ENCODE peak calls at places on chromosomes 7 and 10, in four cellular contexts. One of them, this sample, is unnamed.

GRCh38 chr10:51230828-51231227 is 156.5 kb downstream of the PRKG1 start:
- DNase-seq in activated naive CD4-positive, alpha-beta T cell treated with anti-CD3 and anti-CD28 coated beads, Interleukin-2, amount 10 ng/mL, durations not matched to agents 7 days and 5 days: no peak
- DNase-seq in CD8-positive, alpha-beta memory T cell: no peak
- DNase-seq in activated effector memory CD4-positive, alpha-beta T cell treated with Interleukin-2 at 50 U/mL for 16 hours: no peak
- DNase-seq in this sample: no peak

GRCh38 chr10:2921956-2922680 is 145.2 kb upstream of the PFKP start:
- DNase-seq in activated effector memory CD4-positive, alpha-beta T cell treated with Interleukin-2 at 50 U/mL for 16 hours: no peak
- DNase-seq in CD8-positive, alpha-beta memory T cell: no peak
- DNase-seq in activated naive CD4-positive, alpha-beta T cell treated with anti-CD3 and anti-CD28 coated beads, Interleukin-2, amount 10 ng/mL, durations not matched to agents 7 days and 5 days: no peak
- DNase-seq in this sample: no peak

GRCh38 chr10:129332476-129332875 is 134.6 kb upstream of the MGMT start:
- DNase-seq in activated naive CD4-positive, alpha-beta T cell treated with anti-CD3 and anti-CD28 coated beads, Interleukin-2, amount 10 ng/mL, durations not matched to agents 7 days and 5 days: peak; percentile 59
- DNase-seq in activated effector memory CD4-positive, alpha-beta T cell treated with Interleukin-2 at 50 U/mL for 16 hours: no peak
- DNase-seq in CD8-positive, alpha-beta memory T cell: peak; percentile 32
- DNase-seq in this sample: no peak

GRCh38 chr10:123967626-123968243 is 76.1 kb upstream of the CPXM2 start:
- DNase-seq in CD8-positive, alpha-beta memory T cell: no peak
- DNase-seq in activated effector memory CD4-positive, alpha-beta T cell treated with Interleukin-2 at 50 U/mL for 16 hours: no peak
- DNase-seq in activated naive CD4-positive, alpha-beta T cell treated with anti-CD3 and anti-CD28 coated beads, Interleukin-2, amount 10 ng/mL, durations not matched to agents 7 days and 5 days: peak; percentile 68
- DNase-seq in this sample: peak; percentile 53

GRCh38 chr7:47267346-47267745 is 314.6 kb downstream of the TNS3 start:
- DNase-seq in activated effector memory CD4-positive, alpha-beta T cell treated with Interleukin-2 at 50 U/mL for 16 hours: no peak
- DNase-seq in CD8-positive, alpha-beta memory T cell: no peak
- DNase-seq in activated naive CD4-positive, alpha-beta T cell treated with anti-CD3 and anti-CD28 coated beads, Interleukin-2, amount 10 ng/mL, durations not matched to agents 7 days and 5 days: no peak
- DNase-seq in this sample: no peak

GRCh38 chr10:5573968-5574641 is 49.3 kb downstream of the CALML3 start:
- DNase-seq in CD8-positive, alpha-beta memory T cell: no peak
- DNase-seq in activated naive CD4-positive, alpha-beta T cell treated with anti-CD3 and anti-CD28 coated beads, Interleukin-2, amount 10 ng/mL, durations not matched to agents 7 days and 5 days: no peak
- DNase-seq in activated effector memory CD4-positive, alpha-beta T cell treated with Interleukin-2 at 50 U/mL for 16 hours: no peak
- DNase-seq in this sample: no peak

GRCh38 chr7:156616269-156617202 is 24.0 kb upstream of the RNF32 start:
- DNase-seq in activated naive CD4-positive, alpha-beta T cell treated with anti-CD3 and anti-CD28 coated beads, Interleukin-2, amount 10 ng/mL, durations not matched to agents 7 days and 5 days: no peak
- DNase-seq in activated effector memory CD4-positive, alpha-beta T cell treated with Interleukin-2 at 50 U/mL for 16 hours: no peak
- DNase-seq in CD8-positive, alpha-beta memory T cell: peak; percentile 14
- DNase-seq in this sample: no peak

GRCh38 chr10:126892150-126892872 is 12.9 kb upstream of the DOCK1 start:
- DNase-seq in activated effector memory CD4-positive, alpha-beta T cell treated with Interleukin-2 at 50 U/mL for 16 hours: no peak
- DNase-seq in activated naive CD4-positive, alpha-beta T cell treated with anti-CD3 and anti-CD28 coated beads, Interleukin-2, amount 10 ng/mL, durations not matched to agents 7 days and 5 days: no peak
- DNase-seq in CD8-positive, alpha-beta memory T cell: no peak
- DNase-seq in this sample: no peak

GRCh38 chr7:114944742-114945625 is 23.1 kb downstream of the MDFIC start:
- DNase-seq in CD8-positive, alpha-beta memory T cell: no peak
- DNase-seq in activated effector memory CD4-positive, alpha-beta T cell treated with Interleukin-2 at 50 U/mL for 16 hours: no peak
- DNase-seq in activated naive CD4-positive, alpha-beta T cell treated with anti-CD3 and anti-CD28 coated beads, Interleukin-2, amount 10 ng/mL, durations not matched to agents 7 days and 5 days: no peak
- DNase-seq in this sample: no peak

GRCh38 chr7:55540226-55540858 is 32.0 kb downstream of the VOPP1 start:
- DNase-seq in activated effector memory CD4-positive, alpha-beta T cell treated with Interleukin-2 at 50 U/mL for 16 hours: no peak
- DNase-seq in activated naive CD4-positive, alpha-beta T cell treated with anti-CD3 and anti-CD28 coated beads, Interleukin-2, amount 10 ng/mL, durations not matched to agents 7 days and 5 days: no peak
- DNase-seq in CD8-positive, alpha-beta memory T cell: no peak
- DNase-seq in this sample: no peak

GRCh38 chr7:15836041-15836440 is 149.6 kb upstream of the MEOX2 start:
- DNase-seq in CD8-positive, alpha-beta memory T cell: no peak
- DNase-seq in activated naive CD4-positive, alpha-beta T cell treated with anti-CD3 and anti-CD28 coated beads, Interleukin-2, amount 10 ng/mL, durations not matched to agents 7 days and 5 days: no peak
- DNase-seq in activated effector memory CD4-positive, alpha-beta T cell treated with Interleukin-2 at 50 U/mL for 16 hours: no peak
- DNase-seq in this sample: no peak

GRCh38 chr10:130371156-130371555 is 235.0 kb downstream of the GLRX3 start:
- DNase-seq in CD8-positive, alpha-beta memory T cell: no peak
- DNase-seq in activated effector memory CD4-positive, alpha-beta T cell treated with Interleukin-2 at 50 U/mL for 16 hours: no peak
- DNase-seq in activated naive CD4-positive, alpha-beta T cell treated with anti-CD3 and anti-CD28 coated beads, Interleukin-2, amount 10 ng/mL, durations not matched to agents 7 days and 5 days: no peak
- DNase-seq in this sample: no peak

GRCh38 chr7:108452707-108453106 is 3.5 kb downstream of the NRCAM start:
- DNase-seq in activated effector memory CD4-positive, alpha-beta T cell treated with Interleukin-2 at 50 U/mL for 16 hours: no peak
- DNase-seq in CD8-positive, alpha-beta memory T cell: peak; percentile 54
- DNase-seq in activated naive CD4-positive, alpha-beta T cell treated with anti-CD3 and anti-CD28 coated beads, Interleukin-2, amount 10 ng/mL, durations not matched to agents 7 days and 5 days: no peak
- DNase-seq in this sample: no peak

GRCh38 chr10:2214035-2214434 is 476.7 kb upstream of the ADARB2 start:
- DNase-seq in activated naive CD4-positive, alpha-beta T cell treated with anti-CD3 and anti-CD28 coated beads, Interleukin-2, amount 10 ng/mL, durations not matched to agents 7 days and 5 days: no peak
- DNase-seq in activated effector memory CD4-positive, alpha-beta T cell treated with Interleukin-2 at 50 U/mL for 16 hours: no peak
- DNase-seq in CD8-positive, alpha-beta memory T cell: no peak
- DNase-seq in this sample: no peak

GRCh38 chr10:25175527-25176420 is 973 bp downstream of the GPR158 start:
- DNase-seq in activated effector memory CD4-positive, alpha-beta T cell treated with Interleukin-2 at 50 U/mL for 16 hours: no peak
- DNase-seq in CD8-positive, alpha-beta memory T cell: no peak
- DNase-seq in activated naive CD4-positive, alpha-beta T cell treated with anti-CD3 and anti-CD28 coated beads, Interleukin-2, amount 10 ng/mL, durations not matched to agents 7 days and 5 days: no peak
- DNase-seq in this sample: no peak

GRCh38 chr10:93383562-93383981 is 98.6 kb downstream of the MYOF start:
- DNase-seq in activated naive CD4-positive, alpha-beta T cell treated with anti-CD3 and anti-CD28 coated beads, Interleukin-2, amount 10 ng/mL, durations not matched to agents 7 days and 5 days: no peak
- DNase-seq in CD8-positive, alpha-beta memory T cell: no peak
- DNase-seq in activated effector memory CD4-positive, alpha-beta T cell treated with Interleukin-2 at 50 U/mL for 16 hours: no peak
- DNase-seq in this sample: no peak

GRCh38 chr10:25176421-25176968 is 1.7 kb downstream of the GPR158 start:
- DNase-seq in activated effector memory CD4-positive, alpha-beta T cell treated with Interleukin-2 at 50 U/mL for 16 hours: no peak
- DNase-seq in CD8-positive, alpha-beta memory T cell: no peak
- DNase-seq in activated naive CD4-positive, alpha-beta T cell treated with anti-CD3 and anti-CD28 coated beads, Interleukin-2, amount 10 ng/mL, durations not matched to agents 7 days and 5 days: no peak
- DNase-seq in this sample: no peak

GRCh38 chr7:142603870-142604448 is 145.3 kb upstream of the PRSS1 start:
- DNase-seq in CD8-positive, alpha-beta memory T cell: peak; percentile 48
- DNase-seq in activated naive CD4-positive, alpha-beta T cell treated with anti-CD3 and anti-CD28 coated beads, Interleukin-2, amount 10 ng/mL, durations not matched to agents 7 days and 5 days: peak; percentile 68
- DNase-seq in activated effector memory CD4-positive, alpha-beta T cell treated with Interleukin-2 at 50 U/mL for 16 hours: no peak
- DNase-seq in this sample: peak; percentile 51

GRCh38 chr7:155412416-155413253 is 45.3 kb upstream of the EN2 start:
- DNase-seq in CD8-positive, alpha-beta memory T cell: peak; percentile 24
- DNase-seq in activated effector memory CD4-positive, alpha-beta T cell treated with Interleukin-2 at 50 U/mL for 16 hours: no peak
- DNase-seq in activated naive CD4-positive, alpha-beta T cell treated with anti-CD3 and anti-CD28 coated beads, Interleukin-2, amount 10 ng/mL, durations not matched to agents 7 days and 5 days: peak; percentile 66
- DNase-seq in this sample: peak; percentile 50

GRCh38 chr7:55546826-55547225 is 25.5 kb downstream of the VOPP1 start:
- DNase-seq in CD8-positive, alpha-beta memory T cell: no peak
- DNase-seq in activated effector memory CD4-positive, alpha-beta T cell treated with Interleukin-2 at 50 U/mL for 16 hours: no peak
- DNase-seq in activated naive CD4-positive, alpha-beta T cell treated with anti-CD3 and anti-CD28 coated beads, Interleukin-2, amount 10 ng/mL, durations not matched to agents 7 days and 5 days: no peak
- DNase-seq in this sample: no peak

GRCh38 chr7:41107330-41107937 is 595.5 kb downstream of the INHBA start:
- DNase-seq in activated naive CD4-positive, alpha-beta T cell treated with anti-CD3 and anti-CD28 coated beads, Interleukin-2, amount 10 ng/mL, durations not matched to agents 7 days and 5 days: no peak
- DNase-seq in activated effector memory CD4-positive, alpha-beta T cell treated with Interleukin-2 at 50 U/mL for 16 hours: no peak
- DNase-seq in CD8-positive, alpha-beta memory T cell: no peak
- DNase-seq in this sample: no peak

GRCh38 chr10:85421421-85421820 is 945.2 kb downstream of the GRID1 start:
- DNase-seq in activated effector memory CD4-positive, alpha-beta T cell treated with Interleukin-2 at 50 U/mL for 16 hours: no peak
- DNase-seq in activated naive CD4-positive, alpha-beta T cell treated with anti-CD3 and anti-CD28 coated beads, Interleukin-2, amount 10 ng/mL, durations not matched to agents 7 days and 5 days: no peak
- DNase-seq in CD8-positive, alpha-beta memory T cell: no peak
- DNase-seq in this sample: no peak

GRCh38 chr7:29384277-29384676 is 179.4 kb upstream of the PRR15 start:
- DNase-seq in activated naive CD4-positive, alpha-beta T cell treated with anti-CD3 and anti-CD28 coated beads, Interleukin-2, amount 10 ng/mL, durations not matched to agents 7 days and 5 days: no peak
- DNase-seq in activated effector memory CD4-positive, alpha-beta T cell treated with Interleukin-2 at 50 U/mL for 16 hours: no peak
- DNase-seq in CD8-positive, alpha-beta memory T cell: no peak
- DNase-seq in this sample: no peak

GRCh38 chr10:113569576-113569975 is 16.7 kb downstream of the HABP2 start:
- DNase-seq in activated naive CD4-positive, alpha-beta T cell treated with anti-CD3 and anti-CD28 coated beads, Interleukin-2, amount 10 ng/mL, durations not matched to agents 7 days and 5 days: no peak
- DNase-seq in CD8-positive, alpha-beta memory T cell: no peak
- DNase-seq in activated effector memory CD4-positive, alpha-beta T cell treated with Interleukin-2 at 50 U/mL for 16 hours: no peak
- DNase-seq in this sample: no peak

GRCh38 chr7:158468225-158468624 is 119.4 kb downstream of the PTPRN2 start:
- DNase-seq in activated naive CD4-positive, alpha-beta T cell treated with anti-CD3 and anti-CD28 coated beads, Interleukin-2, amount 10 ng/mL, durations not matched to agents 7 days and 5 days: no peak
- DNase-seq in activated effector memory CD4-positive, alpha-beta T cell treated with Interleukin-2 at 50 U/mL for 16 hours: no peak
- DNase-seq in CD8-positive, alpha-beta memory T cell: no peak
- DNase-seq in this sample: no peak